ENCODE peak calls at places on chromosomes 5 and 9, in nine cellular contexts. One of them, this sample, is unnamed.

GRCh38 chr5:112479418-112479817 is 60.3 kb upstream of the EPB41L4A start:
- DNase-seq in GM12878: no peak
- DNase-seq in Calu3: peak; percentile 64
- DNase-seq in breast epithelium: no peak
- DNase-seq in GM12865: peak; percentile 26
- DNase-seq in uterus: no peak
- DNase-seq in heart right ventricle: no peak
- DNase-seq in IMR-90: peak; percentile 54
- DNase-seq in choroid plexus epithelial cell: peak; percentile 57
- DNase-seq in this sample: peak; percentile 29

GRCh38 chr9:95422650-95423049 is 94.1 kb downstream of the PTCH1 start:
- DNase-seq in uterus: no peak
- DNase-seq in choroid plexus epithelial cell: no peak
- DNase-seq in Calu3: no peak
- DNase-seq in breast epithelium: no peak
- DNase-seq in GM12878: no peak
- DNase-seq in IMR-90: no peak
- DNase-seq in heart right ventricle: no peak
- DNase-seq in GM12865: no peak
- DNase-seq in this sample: no peak

GRCh38 chr9:135282001-135282731 is 194.7 kb downstream of the OLFM1 start:
- DNase-seq in breast epithelium: peak; percentile 91
- DNase-seq in GM12878: no peak
- DNase-seq in choroid plexus epithelial cell: peak; percentile 11
- DNase-seq in uterus: peak; percentile 51
- DNase-seq in IMR-90: no peak
- DNase-seq in GM12865: peak; percentile 13
- DNase-seq in Calu3: peak; percentile 77
- DNase-seq in heart right ventricle: peak; percentile 72
- DNase-seq in this sample: peak; percentile 30

GRCh38 chr9:129145841-129146292 is 32.2 kb downstream of the IER5L start:
- DNase-seq in GM12865: no peak
- DNase-seq in uterus: peak; percentile 85
- DNase-seq in GM12878: no peak
- DNase-seq in Calu3: no peak
- DNase-seq in heart right ventricle: peak; percentile 63
- DNase-seq in IMR-90: peak; percentile 94
- DNase-seq in choroid plexus epithelial cell: peak; percentile 98
- DNase-seq in breast epithelium: no peak
- DNase-seq in this sample: no peak

GRCh38 chr9:14455243-14455642 is 141.3 kb upstream of the NFIB start:
- DNase-seq in choroid plexus epithelial cell: no peak
- DNase-seq in GM12878: no peak
- DNase-seq in breast epithelium: no peak
- DNase-seq in heart right ventricle: no peak
- DNase-seq in GM12865: no peak
- DNase-seq in IMR-90: no peak
- DNase-seq in Calu3: no peak
- DNase-seq in uterus: no peak
- DNase-seq in this sample: no peak

GRCh38 chr5:18999478-18999877 is 988.5 kb downstream of the CDH18 start:
- DNase-seq in GM12865: no peak
- DNase-seq in choroid plexus epithelial cell: no peak
- DNase-seq in Calu3: no peak
- DNase-seq in breast epithelium: no peak
- DNase-seq in uterus: no peak
- DNase-seq in heart right ventricle: no peak
- DNase-seq in GM12878: no peak
- DNase-seq in IMR-90: no peak
- DNase-seq in this sample: no peak

GRCh38 chr9:133130721-133131244 is 9.7 kb upstream of the RALGDS start:
- DNase-seq in Calu3: no peak
- DNase-seq in uterus: no peak
- DNase-seq in choroid plexus epithelial cell: no peak
- DNase-seq in IMR-90: no peak
- DNase-seq in breast epithelium: no peak
- DNase-seq in heart right ventricle: no peak
- DNase-seq in GM12878: no peak
- DNase-seq in GM12865: peak; percentile 80
- DNase-seq in this sample: no peak

GRCh38 chr5:43780586-43780985 is 177.6 kb downstream of the NNT start:
- DNase-seq in GM12865: no peak
- DNase-seq in choroid plexus epithelial cell: peak; percentile 14
- DNase-seq in IMR-90: peak; percentile 75
- DNase-seq in heart right ventricle: no peak
- DNase-seq in Calu3: no peak
- DNase-seq in uterus: no peak
- DNase-seq in breast epithelium: no peak
- DNase-seq in GM12878: no peak
- DNase-seq in this sample: no peak

GRCh38 chr5:81233080-81233634 is at the start of gene CKMT2:
- DNase-seq in heart right ventricle: peak; percentile 88
- DNase-seq in IMR-90: no peak
- DNase-seq in GM12865: no peak
- DNase-seq in GM12878: no peak
- DNase-seq in choroid plexus epithelial cell: peak; percentile 65
- DNase-seq in uterus: peak; percentile 76
- DNase-seq in breast epithelium: peak; percentile 64
- DNase-seq in Calu3: no peak
- DNase-seq in this sample: peak; percentile 92

GRCh38 chr9:92631452-92632211 is 38.3 kb downstream of the IPPK start:
- DNase-seq in GM12878: peak; percentile 5
- DNase-seq in Calu3: no peak
- DNase-seq in heart right ventricle: no peak
- DNase-seq in breast epithelium: no peak
- DNase-seq in IMR-90: no peak
- DNase-seq in GM12865: no peak
- DNase-seq in choroid plexus epithelial cell: peak; percentile 86
- DNase-seq in uterus: peak; percentile 17
- DNase-seq in this sample: no peak

GRCh38 chr9:108093773-108094675 is 604.5 kb upstream of the KLF4 start:
- DNase-seq in heart right ventricle: no peak
- DNase-seq in choroid plexus epithelial cell: peak; percentile 8
- DNase-seq in GM12865: no peak
- DNase-seq in breast epithelium: no peak
- DNase-seq in IMR-90: no peak
- DNase-seq in GM12878: no peak
- DNase-seq in uterus: no peak
- DNase-seq in Calu3: peak; percentile 76
- DNase-seq in this sample: no peak

GRCh38 chr5:77064040-77064439 is 23.0 kb downstream of the ZBED3 start:
- DNase-seq in Calu3: no peak
- DNase-seq in GM12865: no peak
- DNase-seq in choroid plexus epithelial cell: no peak
- DNase-seq in breast epithelium: no peak
- DNase-seq in uterus: no peak
- DNase-seq in IMR-90: no peak
- DNase-seq in heart right ventricle: no peak
- DNase-seq in GM12878: no peak
- DNase-seq in this sample: no peak

GRCh38 chr5:6510132-6510531 is 61.5 kb downstream of the UBE2QL1 start:
- DNase-seq in heart right ventricle: no peak
- DNase-seq in choroid plexus epithelial cell: peak; percentile 12
- DNase-seq in GM12865: no peak
- DNase-seq in GM12878: no peak
- DNase-seq in uterus: no peak
- DNase-seq in IMR-90: no peak
- DNase-seq in breast epithelium: no peak
- DNase-seq in Calu3: no peak
- DNase-seq in this sample: no peak

GRCh38 chr9:34375901-34376595 is 650 bp downstream of the MYORG start:
- DNase-seq in GM12878: no peak
- DNase-seq in IMR-90: no peak
- DNase-seq in breast epithelium: no peak
- DNase-seq in uterus: peak; percentile 50
- DNase-seq in GM12865: peak; percentile 70
- DNase-seq in heart right ventricle: peak; percentile 57
- DNase-seq in choroid plexus epithelial cell: peak; percentile 12
- DNase-seq in Calu3: peak; percentile 67
- DNase-seq in this sample: peak; percentile 85

GRCh38 chr9:115034801-115035200 is 83.2 kb downstream of the TNC start:
- DNase-seq in IMR-90: peak; percentile 90
- DNase-seq in breast epithelium: no peak
- DNase-seq in uterus: no peak
- DNase-seq in heart right ventricle: no peak
- DNase-seq in choroid plexus epithelial cell: peak; percentile 80
- DNase-seq in Calu3: no peak
- DNase-seq in GM12865: no peak
- DNase-seq in GM12878: no peak
- DNase-seq in this sample: no peak

GRCh38 chr5:38718874-38719391 is 126.9 kb upstream of the OSMR start:
- DNase-seq in choroid plexus epithelial cell: peak; percentile 40
- DNase-seq in breast epithelium: no peak
- DNase-seq in Calu3: no peak
- DNase-seq in uterus: no peak
- DNase-seq in GM12865: no peak
- DNase-seq in IMR-90: peak; percentile 4
- DNase-seq in heart right ventricle: no peak
- DNase-seq in GM12878: no peak
- DNase-seq in this sample: no peak

GRCh38 chr5:176948458-176948857 is 49.3 kb upstream of the HK3 start:
- DNase-seq in uterus: no peak
- DNase-seq in choroid plexus epithelial cell: no peak
- DNase-seq in IMR-90: no peak
- DNase-seq in GM12878: no peak
- DNase-seq in breast epithelium: no peak
- DNase-seq in GM12865: no peak
- DNase-seq in heart right ventricle: no peak
- DNase-seq in Calu3: no peak
- DNase-seq in this sample: no peak

GRCh38 chr5:17807069-17807468 is 172.8 kb downstream of the TAF11L14 start:
- DNase-seq in Calu3: no peak
- DNase-seq in IMR-90: no peak
- DNase-seq in uterus: no peak
- DNase-seq in heart right ventricle: no peak
- DNase-seq in choroid plexus epithelial cell: no peak
- DNase-seq in GM12865: no peak
- DNase-seq in breast epithelium: no peak
- DNase-seq in GM12878: no peak
- DNase-seq in this sample: no peak

GRCh38 chr9:16039103-16039987 is 486.5 kb downstream of the CCDC171 start:
- DNase-seq in heart right ventricle: no peak
- DNase-seq in GM12878: no peak
- DNase-seq in breast epithelium: no peak
- DNase-seq in Calu3: no peak
- DNase-seq in uterus: peak; percentile 77
- DNase-seq in choroid plexus epithelial cell: peak; percentile 82
- DNase-seq in IMR-90: peak; percentile 51
- DNase-seq in GM12865: peak; percentile 32
- DNase-seq in this sample: no peak

GRCh38 chr9:98656536-98656935 is 52.2 kb downstream of the GABBR2 start:
- DNase-seq in GM12878: no peak
- DNase-seq in IMR-90: no peak
- DNase-seq in breast epithelium: no peak
- DNase-seq in choroid plexus epithelial cell: no peak
- DNase-seq in GM12865: no peak
- DNase-seq in Calu3: no peak
- DNase-seq in heart right ventricle: no peak
- DNase-seq in uterus: no peak
- DNase-seq in this sample: no peak
- TF ChIP-seq CTCF in GM12878: no peak
- TF ChIP-seq CTCF in IMR-90: no peak
- TF ChIP-seq CTCF in breast epithelium: no peak
- TF ChIP-seq CTCF in choroid plexus epithelial cell: no peak
- TF ChIP-seq CTCF in GM12865: no peak
- TF ChIP-seq CTCF in Calu3: no peak
- TF ChIP-seq CTCF in heart right ventricle: no peak
- TF ChIP-seq CTCF in uterus: no peak
- TF ChIP-seq CTCF in this sample: no peak

GRCh38 chr5:94184870-94185269 is 433.5 kb downstream of the KIAA0825 start:
- DNase-seq in breast epithelium: no peak
- DNase-seq in uterus: no peak
- DNase-seq in IMR-90: no peak
- DNase-seq in heart right ventricle: no peak
- DNase-seq in choroid plexus epithelial cell: no peak
- DNase-seq in GM12865: no peak
- DNase-seq in Calu3: no peak
- DNase-seq in GM12878: no peak
- DNase-seq in this sample: no peak
- TF ChIP-seq CTCF in breast epithelium: no peak
- TF ChIP-seq CTCF in uterus: no peak
- TF ChIP-seq CTCF in IMR-90: no peak
- TF ChIP-seq CTCF in heart right ventricle: no peak
- TF ChIP-seq CTCF in choroid plexus epithelial cell: no peak
- TF ChIP-seq CTCF in GM12865: no peak
- TF ChIP-seq CTCF in Calu3: no peak
- TF ChIP-seq CTCF in GM12878: no peak
- TF ChIP-seq CTCF in this sample: no peak

DNA sequence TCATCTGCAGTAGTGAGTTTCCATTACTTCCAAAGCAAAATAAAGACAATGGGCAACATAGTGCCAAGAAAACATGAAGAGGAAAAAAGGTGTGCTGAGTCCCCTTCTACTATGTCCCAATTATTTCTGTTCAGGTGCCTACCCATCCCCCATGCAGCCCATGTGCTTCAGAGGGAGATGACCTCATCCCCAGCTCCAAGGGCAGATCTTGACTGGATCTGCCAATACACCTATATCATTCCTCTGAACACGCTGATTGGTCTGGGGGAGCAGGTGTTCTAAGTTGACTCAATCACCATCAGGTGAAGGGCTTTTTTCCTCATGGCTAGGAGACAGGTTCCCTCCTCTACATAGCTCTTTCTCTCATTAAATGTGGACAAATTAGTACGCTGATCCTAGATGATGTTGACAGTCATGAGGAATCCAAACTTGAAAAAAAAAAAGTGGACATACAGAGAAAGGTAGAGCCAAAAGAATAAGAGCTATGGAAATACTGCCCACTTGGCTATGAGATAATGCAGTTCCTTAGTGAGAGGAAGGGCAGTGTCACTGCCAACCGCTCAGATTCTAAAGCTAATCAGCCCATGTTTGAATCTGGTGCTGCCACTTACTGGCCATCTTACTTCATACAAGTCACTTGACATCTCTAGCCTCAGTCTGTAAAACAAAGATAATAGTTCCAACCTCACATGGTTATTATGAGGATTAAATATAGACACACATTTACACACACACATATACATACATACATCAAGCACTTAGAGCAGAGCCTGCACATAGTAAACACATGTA is 23.1 kb downstream of the PRELID2 start:
- DNase-seq in breast epithelium: no peak
- DNase-seq in heart right ventricle: no peak
- DNase-seq in Calu3: no peak
- DNase-seq in GM12865: peak; percentile 9
- DNase-seq in GM12878: no peak
- DNase-seq in IMR-90: peak; percentile 48
- DNase-seq in choroid plexus epithelial cell: peak; percentile 84
- DNase-seq in uterus: no peak
- DNase-seq in this sample: no peak
- TF ChIP-seq CTCF in breast epithelium: no peak
- TF ChIP-seq CTCF in heart right ventricle: no peak
- TF ChIP-seq CTCF in Calu3: no peak
- TF ChIP-seq CTCF in GM12865: no peak
- TF ChIP-seq CTCF in GM12878: no peak
- TF ChIP-seq CTCF in IMR-90: peak; percentile 40
- TF ChIP-seq CTCF in choroid plexus epithelial cell: peak; percentile 58
- TF ChIP-seq CTCF in uterus: no peak
- TF ChIP-seq CTCF in this sample: no peak

DNA sequence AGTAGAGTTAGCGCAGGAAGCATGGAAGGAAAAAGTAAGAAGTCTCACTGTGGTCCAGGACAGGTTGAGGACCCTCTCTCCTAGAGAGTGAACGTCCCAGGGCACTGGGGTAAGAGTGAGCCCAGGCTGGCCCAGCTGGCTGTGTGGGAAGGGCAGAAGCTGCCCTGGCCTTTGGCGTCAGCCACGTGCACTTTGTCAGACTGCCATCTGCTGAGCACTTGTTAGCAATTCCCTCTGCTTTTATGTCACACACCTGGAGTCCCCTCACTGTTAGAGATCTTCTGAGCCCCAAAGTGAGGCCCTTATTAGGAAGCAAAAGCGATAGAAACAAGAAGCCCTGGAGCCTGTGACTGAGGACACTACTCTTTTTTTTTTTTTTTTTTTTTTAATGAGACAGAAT is 79.1 kb downstream of the UGCG start:
- DNase-seq in uterus: no peak
- DNase-seq in GM12865: peak; percentile 55
- DNase-seq in heart right ventricle: peak; percentile 45
- DNase-seq in breast epithelium: no peak
- DNase-seq in choroid plexus epithelial cell: no peak
- DNase-seq in Calu3: peak; percentile 22
- DNase-seq in IMR-90: no peak
- DNase-seq in GM12878: peak; percentile 39
- DNase-seq in this sample: no peak
- TF ChIP-seq CTCF in uterus: no peak
- TF ChIP-seq CTCF in GM12865: peak; percentile 15
- TF ChIP-seq CTCF in heart right ventricle: no peak
- TF ChIP-seq CTCF in breast epithelium: no peak
- TF ChIP-seq CTCF in choroid plexus epithelial cell: no peak
- TF ChIP-seq CTCF in Calu3: no peak
- TF ChIP-seq CTCF in IMR-90: no peak
- TF ChIP-seq CTCF in GM12878: peak; percentile 4
- TF ChIP-seq CTCF in this sample: no peak